ENCODE peak calls at places on chromosomes 1 and 21, in seven cellular contexts. One of them, this sample, is unnamed. For H3K4me1, the result is how much of the 10 kb centered on the place peaks cover.

GRCh38 chr1:154222918-154223317 is 2.2 kb downstream of the UBAP2L start:
- DNase-seq in HCT116: no peak
- DNase-seq in H1: no peak
- DNase-seq in uterus: no peak
- DNase-seq in heart left ventricle: no peak
- DNase-seq in stomach: no peak
- DNase-seq in tibial nerve: no peak
- DNase-seq in this sample: no peak

GRCh38 chr1:228066416-228066815 is 16.1 kb upstream of the ARF1 start:
- DNase-seq in HCT116: no peak
- DNase-seq in H1: peak
- DNase-seq in uterus: no peak
- DNase-seq in heart left ventricle: no peak
- DNase-seq in stomach: peak
- DNase-seq in tibial nerve: no peak
- DNase-seq in this sample: no peak

GRCh38 chr21:37041706-37042271 is 31.1 kb downstream of the PIGP start:
- DNase-seq in HCT116: no peak
- DNase-seq in H1: no peak
- DNase-seq in uterus: no peak
- DNase-seq in heart left ventricle: no peak
- DNase-seq in stomach: no peak
- DNase-seq in tibial nerve: no peak
- DNase-seq in this sample: no peak

GRCh38 chr1:160058087-160058486 is 11.9 kb downstream of the KCNJ10 start:
- DNase-seq in HCT116: no peak
- DNase-seq in H1: no peak
- DNase-seq in uterus: no peak
- DNase-seq in heart left ventricle: no peak
- DNase-seq in stomach: no peak
- DNase-seq in tibial nerve: no peak
- DNase-seq in this sample: no peak

GRCh38 chr1:92949937-92950817 is 11.1 kb downstream of the DIPK1A start:
- DNase-seq in HCT116: no peak
- DNase-seq in H1: no peak
- DNase-seq in uterus: no peak
- DNase-seq in heart left ventricle: no peak
- DNase-seq in stomach: no peak
- DNase-seq in tibial nerve: no peak
- DNase-seq in this sample: no peak

GRCh38 chr1:153292185-153292584 is 20.6 kb downstream of the PGLYRP3 start:
- DNase-seq in HCT116: no peak
- DNase-seq in H1: no peak
- DNase-seq in uterus: no peak
- DNase-seq in heart left ventricle: no peak
- DNase-seq in stomach: no peak
- DNase-seq in tibial nerve: no peak
- DNase-seq in this sample: no peak

GRCh38 chr1:180096584-180097318 is 57.9 kb upstream of the QSOX1 start:
- DNase-seq in HCT116: no peak
- DNase-seq in H1: no peak
- DNase-seq in uterus: no peak
- DNase-seq in heart left ventricle: no peak
- DNase-seq in stomach: no peak
- DNase-seq in tibial nerve: no peak
- DNase-seq in this sample: no peak

GRCh38 chr1:219670426-219671149 is 57.7 kb upstream of the ZC3H11B start:
- DNase-seq in HCT116: no peak
- DNase-seq in H1: no peak
- DNase-seq in uterus: no peak
- DNase-seq in heart left ventricle: peak
- DNase-seq in stomach: no peak
- DNase-seq in tibial nerve: no peak
- DNase-seq in this sample: peak

GRCh38 chr1:60952566-60953215 is 129.7 kb upstream of the NFIA start:
- DNase-seq in HCT116: no peak
- DNase-seq in H1: no peak
- DNase-seq in uterus: no peak
- DNase-seq in heart left ventricle: no peak
- DNase-seq in stomach: no peak
- DNase-seq in tibial nerve: no peak
- DNase-seq in this sample: no peak

GRCh38 chr21:28089599-28090421 is 902.9 kb downstream of the LTN1 start:
- DNase-seq in HCT116: no peak
- DNase-seq in H1: no peak
- DNase-seq in uterus: no peak
- DNase-seq in heart left ventricle: no peak
- DNase-seq in stomach: no peak
- DNase-seq in tibial nerve: no peak
- DNase-seq in this sample: no peak

GRCh38 chr1:3119748-3120524 is 50.9 kb downstream of the PRDM16 start:
- DNase-seq in HCT116: no peak
- DNase-seq in H1: no peak
- DNase-seq in uterus: no peak
- DNase-seq in heart left ventricle: no peak
- DNase-seq in stomach: no peak
- DNase-seq in tibial nerve: no peak
- DNase-seq in this sample: no peak

GRCh38 chr1:62810420-62811274 is 26.7 kb downstream of the ATG4C start:
- DNase-seq in HCT116: no peak
- DNase-seq in H1: no peak
- DNase-seq in uterus: no peak
- DNase-seq in heart left ventricle: no peak
- DNase-seq in stomach: no peak
- DNase-seq in tibial nerve: no peak
- DNase-seq in this sample: no peak

GRCh38 chr1:76901158-76901767 is 34.0 kb downstream of the ST6GALNAC5 start:
- DNase-seq in HCT116: peak
- DNase-seq in H1: peak
- DNase-seq in uterus: no peak
- DNase-seq in heart left ventricle: no peak
- DNase-seq in stomach: no peak
- DNase-seq in tibial nerve: no peak
- DNase-seq in this sample: peak

GRCh38 chr1:234188454-234188792 is 184.8 kb upstream of the COA6 start:
- DNase-seq in HCT116: peak
- DNase-seq in H1: peak
- DNase-seq in uterus: no peak
- DNase-seq in heart left ventricle: no peak
- DNase-seq in stomach: no peak
- DNase-seq in tibial nerve: no peak
- DNase-seq in this sample: no peak

GRCh38 chr1:101769520-101769919 is 227.2 kb downstream of the OLFM3 start:
- DNase-seq in HCT116: no peak
- DNase-seq in H1: no peak
- DNase-seq in uterus: no peak
- DNase-seq in heart left ventricle: no peak
- DNase-seq in stomach: no peak
- DNase-seq in tibial nerve: no peak
- DNase-seq in this sample: no peak

GRCh38 chr1:52204696-52205095 is 62.8 kb downstream of the ZFYVE9 start:
- DNase-seq in HCT116: no peak
- DNase-seq in H1: no peak
- DNase-seq in uterus: no peak
- DNase-seq in heart left ventricle: no peak
- DNase-seq in stomach: no peak
- DNase-seq in tibial nerve: no peak
- DNase-seq in this sample: no peak

GRCh38 chr1:24248859-24249258 is 61.8 kb upstream of the IFNLR1 start:
- DNase-seq in HCT116: no peak
- DNase-seq in H1: no peak
- DNase-seq in uterus: no peak
- DNase-seq in heart left ventricle: no peak
- DNase-seq in stomach: no peak
- DNase-seq in tibial nerve: no peak
- DNase-seq in this sample: no peak

GRCh38 chr21:36422279-36423098 is 37.3 kb downstream of the CHAF1B start:
- DNase-seq in HCT116: peak
- DNase-seq in H1: peak
- DNase-seq in uterus: no peak
- DNase-seq in heart left ventricle: no peak
- DNase-seq in stomach: peak
- DNase-seq in tibial nerve: no peak
- DNase-seq in this sample: peak

GRCh38 chr1:156115514-156116374 is 1.2 kb downstream of the LMNA start:
- DNase-seq in HCT116: no peak
- DNase-seq in H1: no peak
- DNase-seq in uterus: peak
- DNase-seq in heart left ventricle: peak
- DNase-seq in stomach: peak
- DNase-seq in tibial nerve: no peak
- DNase-seq in this sample: peak

GRCh38 chr1:100543640-100544039 is 5.7 kb downstream of the GPR88 start:
- DNase-seq in HCT116: peak
- DNase-seq in H1: peak
- DNase-seq in uterus: no peak
- DNase-seq in heart left ventricle: no peak
- DNase-seq in stomach: no peak
- DNase-seq in tibial nerve: no peak
- DNase-seq in this sample: no peak

GRCh38 chr1:66446261-66447001 is 87.5 kb upstream of the SGIP1 start:
- DNase-seq in HCT116: peak
- DNase-seq in H1: no peak
- DNase-seq in uterus: no peak
- DNase-seq in heart left ventricle: no peak
- DNase-seq in stomach: no peak
- DNase-seq in tibial nerve: no peak
- DNase-seq in this sample: peak

GRCh38 chr1:91012196-91012595 is 9.6 kb downstream of the ZNF644 start:
- DNase-seq in HCT116: no peak
- DNase-seq in H1: no peak
- DNase-seq in uterus: no peak
- DNase-seq in heart left ventricle: no peak
- DNase-seq in stomach: no peak
- DNase-seq in tibial nerve: no peak
- DNase-seq in this sample: no peak

GRCh38 chr1:91015358-91015780 is 6.5 kb downstream of the ZNF644 start:
- DNase-seq in HCT116: no peak
- DNase-seq in H1: no peak
- DNase-seq in uterus: no peak
- DNase-seq in heart left ventricle: no peak
- DNase-seq in stomach: no peak
- DNase-seq in tibial nerve: no peak
- DNase-seq in this sample: no peak

GRCh38 chr1:91014475-91014874 is 7.4 kb downstream of the ZNF644 start:
- DNase-seq in HCT116: no peak
- DNase-seq in H1: no peak
- DNase-seq in uterus: no peak
- DNase-seq in heart left ventricle: no peak
- DNase-seq in stomach: no peak
- DNase-seq in tibial nerve: no peak
- DNase-seq in this sample: no peak

GRCh38 chr1:91011726-91012125 is 10.1 kb downstream of the ZNF644 start:
- DNase-seq in HCT116: no peak
- DNase-seq in H1: no peak
- DNase-seq in uterus: no peak
- DNase-seq in heart left ventricle: no peak
- DNase-seq in stomach: no peak
- DNase-seq in tibial nerve: no peak
- DNase-seq in this sample: no peak

DNA sequence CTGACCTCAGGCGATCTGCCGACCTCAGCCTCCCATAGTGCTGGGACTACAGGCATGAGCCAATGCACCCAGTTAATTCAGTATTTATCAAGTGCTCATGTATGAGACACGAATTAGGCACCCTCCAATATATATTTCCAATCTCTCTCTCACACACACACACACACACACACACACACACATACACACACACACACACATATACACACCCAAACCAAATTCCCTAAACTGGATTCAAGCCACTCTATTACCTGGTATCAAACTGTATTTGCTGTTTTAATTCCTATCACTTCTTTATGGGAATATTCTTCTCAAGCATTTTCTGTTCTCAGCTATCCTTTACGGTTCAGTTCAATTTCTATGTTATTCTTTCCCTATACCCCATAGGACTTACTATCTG is 8.5 kb downstream of the ZNF644 start:
- DNase-seq in HCT116: no peak
- DNase-seq in H1: no peak
- DNase-seq in uterus: no peak
- DNase-seq in heart left ventricle: no peak
- DNase-seq in stomach: no peak
- DNase-seq in tibial nerve: no peak
- DNase-seq in this sample: no peak
- H3K4me1 ChIP-seq in HCT116: under half
- H3K4me1 ChIP-seq in H1: under half
- H3K4me1 ChIP-seq in uterus: under half
- H3K4me1 ChIP-seq in heart left ventricle: under half
- H3K4me1 ChIP-seq in stomach: half or more
- H3K4me1 ChIP-seq in tibial nerve: under half
- H3K4me1 ChIP-seq in this sample: under half

GRCh38 chr1:39637301-39637700 is 2.1 kb downstream of the HEYL start:
- DNase-seq in HCT116: no peak
- DNase-seq in H1: no peak
- DNase-seq in uterus: no peak
- DNase-seq in heart left ventricle: no peak
- DNase-seq in stomach: no peak
- DNase-seq in tibial nerve: no peak
- DNase-seq in this sample: no peak
- H3K27ac ChIP-seq in HCT116: no peak
- H3K27ac ChIP-seq in H1: no peak
- H3K27ac ChIP-seq in uterus: peak
- H3K27ac ChIP-seq in heart left ventricle: peak
- H3K27ac ChIP-seq in stomach: no peak
- H3K27ac ChIP-seq in tibial nerve: no peak
- H3K27ac ChIP-seq in this sample: no peak

DNA sequence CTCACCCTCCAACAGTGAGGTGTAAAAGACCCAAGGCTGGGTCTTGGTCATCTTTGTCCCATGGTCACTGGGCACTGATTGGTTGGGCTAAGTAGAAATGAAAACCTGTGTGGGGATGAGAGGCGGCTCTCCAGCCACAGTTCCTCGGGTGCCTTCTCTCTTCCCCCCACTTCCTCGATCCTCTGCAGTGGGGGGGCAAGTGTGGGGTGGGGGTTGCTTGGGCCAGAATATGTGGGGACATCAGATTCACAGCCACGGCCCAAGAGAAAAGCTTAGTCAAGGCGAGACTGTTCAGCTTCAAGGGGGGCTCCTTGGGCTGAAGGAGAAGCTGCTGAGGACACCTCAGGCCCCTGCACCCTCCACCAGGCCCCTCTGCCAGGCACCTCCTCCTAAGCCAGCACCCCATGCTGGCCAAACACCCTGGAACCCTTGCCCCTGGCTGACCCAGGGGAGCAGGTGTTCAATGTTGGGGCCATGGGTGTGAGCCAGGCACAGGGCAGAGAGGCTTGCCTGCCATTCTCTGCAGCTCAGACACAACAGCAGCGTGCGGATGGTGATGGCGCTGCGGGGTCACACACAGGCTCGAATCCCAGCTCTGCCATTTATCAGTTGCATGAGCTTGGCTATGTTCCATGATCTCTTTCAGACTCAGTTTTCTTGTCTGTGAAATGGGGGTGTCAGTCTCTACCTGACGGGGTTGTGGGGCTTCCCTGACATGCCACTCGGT is 21.0 kb upstream of the TNFRSF1B start:
- DNase-seq in HCT116: no peak
- DNase-seq in H1: no peak
- DNase-seq in uterus: no peak
- DNase-seq in heart left ventricle: peak
- DNase-seq in stomach: no peak
- DNase-seq in tibial nerve: no peak
- DNase-seq in this sample: no peak
- TF ChIP-seq POLR2A in HCT116: no peak
- TF ChIP-seq POLR2A in H1: no peak
- TF ChIP-seq POLR2A in uterus: no peak
- TF ChIP-seq POLR2A in heart left ventricle: no peak
- TF ChIP-seq POLR2A in stomach: no peak
- TF ChIP-seq POLR2A in tibial nerve: no peak
- TF ChIP-seq POLR2A in this sample: no peak

GRCh38 chr1:225780134-225780533 is 2.5 kb downstream of the SRP9 start:
- DNase-seq in HCT116: no peak
- DNase-seq in H1: no peak
- DNase-seq in uterus: no peak
- DNase-seq in heart left ventricle: no peak
- DNase-seq in stomach: no peak
- DNase-seq in tibial nerve: no peak
- DNase-seq in this sample: no peak
- H3K4me1 ChIP-seq in HCT116: under half
- H3K4me1 ChIP-seq in H1: under half
- H3K4me1 ChIP-seq in uterus: under half
- H3K4me1 ChIP-seq in heart left ventricle: under half
- H3K4me1 ChIP-seq in stomach: half or more
- H3K4me1 ChIP-seq in tibial nerve: under half
- H3K4me1 ChIP-seq in this sample: under half

This sample was measured in adrenal gland.